ENCODE peak calls at places on chromosomes 2 and 18, in four cellular contexts. One of them, this sample, is unnamed.

GRCh38 chr2:7013761-7014160 is 96.5 kb downstream of the RNF144A start:
- DNase-seq in endothelial cell: no peak
- DNase-seq in posterior vena cava: no peak
- DNase-seq in H54: no peak
- DNase-seq in this sample: no peak

GRCh38 chr2:85899284-85899683 is 10.5 kb upstream of the ST3GAL5 start:
- DNase-seq in endothelial cell: no peak
- DNase-seq in H54: no peak
- DNase-seq in posterior vena cava: no peak
- DNase-seq in this sample: no peak

GRCh38 chr2:227402321-227402720 is 14.6 kb upstream of the SCYGR1 start:
- DNase-seq in posterior vena cava: no peak
- DNase-seq in H54: no peak
- DNase-seq in endothelial cell: no peak
- DNase-seq in this sample: no peak

GRCh38 chr2:77999376-77999775 is 477.2 kb upstream of the LRRTM4 start:
- DNase-seq in endothelial cell: no peak
- DNase-seq in H54: no peak
- DNase-seq in posterior vena cava: no peak
- DNase-seq in this sample: no peak

GRCh38 chr18:63741769-63742168 is 33.4 kb upstream of the SERPINB7 start:
- DNase-seq in H54: no peak
- DNase-seq in endothelial cell: no peak
- DNase-seq in posterior vena cava: no peak
- DNase-seq in this sample: no peak

GRCh38 chr2:54347622-54348021 is 91.6 kb upstream of the TSPYL6 start:
- DNase-seq in posterior vena cava: no peak
- DNase-seq in endothelial cell: no peak
- DNase-seq in H54: no peak
- DNase-seq in this sample: no peak

GRCh38 chr2:238585836-238586821 is 159.4 kb downstream of the ASB1 start:
- DNase-seq in endothelial cell: no peak
- DNase-seq in H54: no peak
- DNase-seq in posterior vena cava: peak; percentile 70
- DNase-seq in this sample: no peak

GRCh38 chr2:235679471-235679870 is 185.6 kb downstream of the AGAP1 start:
- DNase-seq in H54: no peak
- DNase-seq in posterior vena cava: no peak
- DNase-seq in endothelial cell: no peak
- DNase-seq in this sample: no peak

GRCh38 chr2:216713691-216714411 is 18.5 kb upstream of the IGFBP5 start:
- DNase-seq in endothelial cell: no peak
- DNase-seq in H54: peak; percentile 51
- DNase-seq in posterior vena cava: no peak
- DNase-seq in this sample: peak; percentile 79

GRCh38 chr18:77857926-77858325 is 608.3 kb downstream of the GALR1 start:
- DNase-seq in posterior vena cava: no peak
- DNase-seq in H54: no peak
- DNase-seq in endothelial cell: no peak
- DNase-seq in this sample: no peak

GRCh38 chr18:51164327-51165290 is 32.9 kb downstream of the MEX3C start:
- DNase-seq in H54: no peak
- DNase-seq in posterior vena cava: no peak
- DNase-seq in endothelial cell: no peak
- DNase-seq in this sample: no peak

GRCh38 chr2:62313433-62314227 is 117.7 kb downstream of the B3GNT2 start:
- DNase-seq in posterior vena cava: no peak
- DNase-seq in H54: no peak
- DNase-seq in endothelial cell: no peak
- DNase-seq in this sample: no peak

GRCh38 chr2:94870392-94871225 is 621 bp upstream of the TEKT4 start:
- DNase-seq in endothelial cell: peak; percentile 75
- DNase-seq in posterior vena cava: no peak
- DNase-seq in H54: no peak
- DNase-seq in this sample: no peak

GRCh38 chr2:172430671-172431070 is 3.3 kb downstream of the ITGA6 start:
- DNase-seq in H54: no peak
- DNase-seq in posterior vena cava: no peak
- DNase-seq in endothelial cell: no peak
- DNase-seq in this sample: no peak

GRCh38 chr2:236968101-236968886 is 117.4 kb upstream of the COPS8 start:
- DNase-seq in posterior vena cava: no peak
- DNase-seq in H54: no peak
- DNase-seq in endothelial cell: no peak
- DNase-seq in this sample: no peak

GRCh38 chr18:58354051-58354450 is 274.8 kb downstream of the ALPK2 start:
- DNase-seq in endothelial cell: no peak
- DNase-seq in posterior vena cava: no peak
- DNase-seq in H54: no peak
- DNase-seq in this sample: no peak

GRCh38 chr2:72028996-72029395 is 118.7 kb downstream of the CYP26B1 start:
- DNase-seq in endothelial cell: no peak
- DNase-seq in H54: no peak
- DNase-seq in posterior vena cava: peak; percentile 48
- DNase-seq in this sample: no peak

GRCh38 chr18:37571266-37571665 is 5.7 kb upstream of the CELF4 start:
- DNase-seq in posterior vena cava: no peak
- DNase-seq in H54: no peak
- DNase-seq in endothelial cell: no peak
- DNase-seq in this sample: no peak

GRCh38 chr2:202102425-202103005 is 29.5 kb downstream of the KIAA2012 start:
- DNase-seq in endothelial cell: no peak
- DNase-seq in posterior vena cava: no peak
- DNase-seq in H54: no peak
- DNase-seq in this sample: no peak

GRCh38 chr18:79684283-79684631 is 4.7 kb downstream of the CTDP1 start:
- DNase-seq in H54: no peak
- DNase-seq in posterior vena cava: no peak
- DNase-seq in endothelial cell: no peak
- DNase-seq in this sample: no peak

GRCh38 chr2:150989969-150990368 is 271.7 kb downstream of the RBM43 start:
- DNase-seq in endothelial cell: no peak
- DNase-seq in H54: no peak
- DNase-seq in posterior vena cava: no peak
- DNase-seq in this sample: no peak

GRCh38 chr2:176813526-176814179 is 398.9 kb upstream of the HNRNPA3 start:
- DNase-seq in posterior vena cava: no peak
- DNase-seq in H54: no peak
- DNase-seq in endothelial cell: no peak
- DNase-seq in this sample: no peak

GRCh38 chr2:122635649-122636496 is 880.4 kb downstream of the TSN start:
- DNase-seq in posterior vena cava: no peak
- DNase-seq in endothelial cell: no peak
- DNase-seq in H54: no peak
- DNase-seq in this sample: no peak

GRCh38 chr2:240820607-240821428 is 799 bp upstream of the KIF1A start:
- DNase-seq in H54: no peak
- DNase-seq in endothelial cell: peak; percentile 51
- DNase-seq in posterior vena cava: peak; percentile 80
- DNase-seq in this sample: peak; percentile 47